ENCODE peak calls at places on chromosomes 2 and 18, in five cellular contexts. U is H7; K is CD4-positive, CD25-positive, alpha-beta regulatory T cell; S is ovary; O is OCI-LY7. C is an unnamed sample.

GRCh38 chr2:64859208-64860161 is 129.7 kb upstream of the SLC1A4 start:
- DNase-seq in S (peak; percentile 91), K (no peak), O (no peak), U (peak; percentile 94), C (peak; percentile 64)

GRCh38 chr2:8324164-8324848 is 357.6 kb upstream of the ID2 start:
- DNase-seq in U (no peak), O (no peak), S (no peak), K (no peak), C (no peak)

GRCh38 chr2:98489971-98490962 is 45.6 kb downstream of the INPP4A start:
- DNase-seq in O (no peak), U (no peak), K (no peak), S (peak; percentile 30), C (no peak)

GRCh38 chr18:13520306-13520705 is 206.1 kb downstream of the FAM210A start:
- DNase-seq in U (no peak), K (no peak), O (no peak), S (no peak), C (no peak)

GRCh38 chr2:111194835-111195621 is 74.3 kb downstream of the BCL2L11 start:
- DNase-seq in U (peak; percentile 69), S (no peak), O (no peak), K (no peak), C (peak; percentile 78)

GRCh38 chr18:75161629-75162028 is 47.3 kb downstream of the PTGR3 start:
- DNase-seq in S (no peak), O (peak; percentile 12), K (peak; percentile 13), U (no peak), C (peak; percentile 31)

GRCh38 chr2:13009027-13009426 is 292.3 kb downstream of the TRIB2 start:
- DNase-seq in O (no peak), S (no peak), U (no peak), K (no peak), C (no peak)

GRCh38 chr2:143171817-143172216 is 42.6 kb downstream of the ARHGAP15 start:
- DNase-seq in K (no peak), O (no peak), U (no peak), S (no peak), C (no peak)

GRCh38 chr2:57497489-57498096 is 549.0 kb upstream of the VRK2 start:
- DNase-seq in O (peak; percentile 45), K (no peak), S (peak; percentile 26), U (peak; percentile 19), C (peak; percentile 1)

GRCh38 chr18:80143876-80144275 is 34.8 kb downstream of the ADNP2 start:
- DNase-seq in K (no peak), O (no peak), U (no peak), S (no peak), C (no peak)

GRCh38 chr2:20575935-20576597 is 74.8 kb downstream of the HS1BP3 start:
- DNase-seq in O (no peak), S (no peak), K (no peak), U (no peak), C (no peak)

GRCh38 chr18:7236899-7237298 is 6.0 kb downstream of the LRRC30 start:
- DNase-seq in S (no peak), O (no peak), U (no peak), K (no peak), C (no peak)

GRCh38 chr2:142602418-142602989 is 275.0 kb upstream of the KYNU start:
- DNase-seq in K (no peak), U (no peak), S (no peak), O (no peak), C (no peak)

GRCh38 chr18:58196164-58196563 is 152.1 kb downstream of the NEDD4L start:
- DNase-seq in U (no peak), S (no peak), K (no peak), O (no peak), C (no peak)

GRCh38 chr2:239650674-239651073 is 249.9 kb upstream of the HDAC4 start:
- DNase-seq in U (no peak), S (no peak), O (no peak), K (no peak), C (no peak)

GRCh38 chr2:148132400-148132799 is 111.5 kb downstream of the MBD5 start:
- DNase-seq in O (no peak), S (no peak), K (no peak), U (no peak), C (no peak)

GRCh38 chr18:46705521-46705920 is 48.5 kb upstream of the LOXHD1 start:
- DNase-seq in O (no peak), S (no peak), K (no peak), U (peak; percentile 82), C (no peak)

GRCh38 chr18:54946149-54946581 is 13.1 kb downstream of the CCDC68 start:
- DNase-seq in O (no peak), U (no peak), K (peak; percentile 16), S (no peak), C (peak; percentile 17)

GRCh38 chr18:11512096-11513030 is 97.0 kb upstream of the SLC35G4 start:
- DNase-seq in O (peak; percentile 54), U (no peak), K (no peak), S (no peak), C (no peak)

GRCh38 chr2:46351388-46352141 is 54.4 kb downstream of the EPAS1 start:
- DNase-seq in O (no peak), K (peak; percentile 59), U (peak; percentile 45), S (no peak), C (no peak)

GRCh38 chr18:55401638-55402191 is 186.3 kb downstream of the TCF4 start:
- DNase-seq in U (no peak), S (peak; percentile 44), K (no peak), O (no peak), C (no peak)

GRCh38 chr2:233818639-233819621 is 35.4 kb downstream of the HJURP start:
- DNase-seq in O (no peak), K (no peak), U (no peak), S (no peak), C (no peak)

GRCh38 chr18:2430191-2430590 is 141.1 kb downstream of the METTL4 start:
- DNase-seq in K (no peak), O (peak; percentile 9), S (no peak), U (no peak), C (no peak)

GRCh38 chr18:2083691-2084090 is 487.6 kb downstream of the METTL4 start:
- DNase-seq in K (no peak), U (peak; percentile 21), S (no peak), O (peak; percentile 15), C (no peak)

GRCh38 chr2:240326246-240326645 is 109.2 kb upstream of the GPC1 start:
- DNase-seq in K (no peak), S (no peak), O (no peak), U (peak; percentile 34), C (no peak)

GRCh38 chr2:168120310-168120709 is 127.1 kb downstream of the STK39 start:
- DNase-seq in U (no peak), S (no peak), O (peak; percentile 15), K (no peak), C (no peak)

GRCh38 chr18:48612917-48613316 is 74.1 kb downstream of the CTIF start:
- DNase-seq in O (no peak), S (no peak), U (peak; percentile 47), K (no peak), C (no peak)

GRCh38 chr2:99488587-99488998 is 1.2 kb downstream of the REV1 start:
- DNase-seq in U (peak; percentile 11), O (peak; percentile 55), K (no peak), S (no peak), C (peak; percentile 11)

GRCh38 chr2:70104231-70105111 is 17.2 kb downstream of the PCBP1 start:
- DNase-seq in O (peak; percentile 83), K (peak; percentile 41), U (peak; percentile 71), S (peak; percentile 63), C (no peak)

GRCh38 chr2:108224022-108224421 is 15.7 kb upstream of the SULT1C3 start:
- DNase-seq in K (no peak), S (no peak), O (no peak), U (no peak), C (no peak)
- H3K36me3 ChIP-seq in K (no peaks in the 10 kb centered on the region), S (no peaks in the 10 kb centered on the region), O (no peaks in the 10 kb centered on the region), U (no peaks in the 10 kb centered on the region), C (no peaks in the 10 kb centered on the region)

DNA sequence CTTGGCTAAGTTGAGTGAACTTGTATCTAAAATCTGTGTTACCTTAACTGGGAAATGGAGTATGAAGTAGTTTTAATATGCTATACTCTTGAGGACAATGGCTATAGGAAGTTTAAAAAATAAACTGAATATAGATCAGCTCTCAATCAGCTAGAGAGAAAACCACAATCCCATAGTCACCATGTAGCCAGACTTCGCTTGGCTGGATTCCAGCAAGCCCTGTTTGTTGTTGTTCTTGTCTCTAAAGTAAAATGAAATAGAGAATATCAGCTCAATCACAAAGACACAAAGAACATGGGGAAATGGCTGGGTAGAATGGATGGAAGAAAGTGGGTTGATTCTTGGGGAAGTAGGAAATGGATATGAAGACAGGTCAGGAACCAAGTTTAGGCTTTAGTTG is 234.9 kb downstream of the PHLPP1 start:
- DNase-seq in O (no peak), S (no peak), U (no peak), K (no peak), C (no peak)
- H3K36me3 ChIP-seq in O (peaks cover 5% of the 10 kb centered on the region), S (no peaks in the 10 kb centered on the region), U (peaks cover 13% of the 10 kb centered on the region), K (peaks cover 4% of the 10 kb centered on the region), C (no peaks in the 10 kb centered on the region)

GRCh38 chr2:16559263-16559662 is 106.4 kb downstream of the CYRIA start:
- DNase-seq in O (no peak), S (no peak), K (no peak), U (no peak), C (no peak)

GRCh38 chr2:16565481-16565880 is 100.2 kb downstream of the CYRIA start:
- DNase-seq in S (no peak), O (no peak), U (no peak), K (no peak), C (no peak)

GRCh38 chr2:16566701-16567100 is 98.9 kb downstream of the CYRIA start:
- DNase-seq in S (no peak), O (no peak), K (no peak), U (no peak), C (no peak)

GRCh38 chr2:16561676-16562075 is 104.0 kb downstream of the CYRIA start:
- DNase-seq in S (no peak), U (no peak), K (no peak), O (no peak), C (no peak)

DNA sequence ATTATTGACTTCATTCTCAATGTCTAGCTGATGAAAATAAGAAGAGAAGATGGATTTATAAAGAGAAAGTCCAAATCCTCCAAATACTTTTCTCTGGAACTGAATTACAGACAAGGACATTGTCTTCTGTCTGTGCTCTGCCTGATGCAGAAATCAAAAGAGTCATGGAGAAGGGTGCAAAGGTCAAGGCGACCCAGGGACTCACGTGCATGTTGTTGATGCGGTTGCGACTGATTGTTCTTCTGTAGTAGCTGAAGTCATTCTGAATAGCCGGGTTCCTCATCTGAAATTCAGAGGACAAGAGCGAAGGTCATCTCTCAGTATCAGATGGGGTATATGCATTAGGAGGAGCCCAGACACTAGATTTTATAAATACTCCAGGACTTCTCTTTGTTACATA is 104.4 kb downstream of the CYRIA start:
- DNase-seq in K (no peak), O (no peak), U (no peak), S (no peak), C (no peak)
- H3K36me3 ChIP-seq in K (no peaks in the 10 kb centered on the region), O (peaks cover 20% of the 10 kb centered on the region), U (no peaks in the 10 kb centered on the region), S (no peaks in the 10 kb centered on the region), C (no peaks in the 10 kb centered on the region)

DNA sequence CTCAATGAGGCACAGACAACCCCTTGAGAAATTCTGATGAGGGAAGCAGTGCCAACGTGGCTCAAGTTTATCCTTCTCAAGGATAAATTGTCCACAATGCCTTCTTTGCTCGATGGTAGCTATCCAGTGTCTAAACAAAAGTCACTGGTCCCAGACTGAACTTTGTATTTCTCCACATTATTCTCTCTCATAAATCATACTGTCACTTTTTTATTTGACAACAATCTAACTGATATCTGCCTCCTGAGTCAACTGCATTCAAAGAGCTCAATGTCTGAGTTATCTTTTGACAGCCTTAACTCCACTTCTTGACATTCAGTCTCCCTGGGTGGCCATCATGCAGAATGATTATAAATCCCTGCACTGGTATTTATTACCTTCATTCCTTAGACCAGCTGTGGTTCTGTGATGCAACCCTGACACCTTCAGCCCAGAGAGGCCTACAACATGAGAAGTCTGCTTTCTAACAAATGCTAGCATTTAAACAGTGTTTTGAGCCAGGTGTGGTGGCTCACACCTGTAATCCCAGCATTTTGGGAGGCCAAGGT is 38.2 kb downstream of the IMMT start:
- DNase-seq in S (no peak), O (no peak), U (no peak), K (no peak), C (no peak)
- H3K36me3 ChIP-seq in S (no peaks in the 10 kb centered on the region), O (peaks cover 91% of the 10 kb centered on the region), U (peaks cover 14% of the 10 kb centered on the region), K (peaks cover 73% of the 10 kb centered on the region), C (peaks cover 13% of the 10 kb centered on the region)